ENCODE peak calls at places on chromosomes 1 and 21, in eight cellular contexts. W is NCI-H1105 treated with DMSO at 0.1 percent for 48 hours; E is nephron progenitor cell; C is GM04504; X is COR-L47; R is stimulated activated effector memory CD8-positive, alpha-beta T cell treated with anti-CD3 and anti-CD28 coated beads, Interleukin-12 subunit alpha, Interleukin-12 subunit beta, amount 100 ng/mL, for 72 hours; L is activated T-cell treated with anti-CD3 and anti-CD28 coated beads, Interleukin-2, amount 50 U/mL, for 72 hours; S is GM12864. N is an unnamed sample.

GRCh38 chr1:10854856-10855459 is 58.5 kb upstream of the CASZ1 start:
- DNase-seq in W (no peak), L (no peak), C (no peak), X (no peak), S (no peak), E (no peak), R (no peak), N (no peak)

GRCh38 chr1:119646521-119647227 is 1.4 kb downstream of the ZNF697 start:
- DNase-seq in E (no peak), W (peak), C (no peak), X (no peak), L (no peak), R (no peak), S (no peak), N (no peak)

GRCh38 chr1:186915555-186915954 is 86.8 kb downstream of the PLA2G4A start:
- DNase-seq in C (no peak), R (no peak), L (no peak), S (no peak), X (no peak), W (no peak), E (no peak), N (no peak)

GRCh38 chr1:206004821-206005220 is 1.6 kb upstream of the RAB7B start:
- DNase-seq in W (peak), E (no peak), C (no peak), X (peak), S (no peak), R (no peak), L (no peak), N (no peak)

GRCh38 chr1:180609643-180610555 is 21.9 kb upstream of the XPR1 start:
- DNase-seq in C (no peak), W (no peak), X (no peak), E (no peak), L (no peak), S (no peak), R (no peak), N (no peak)

GRCh38 chr1:185896863-185897262 is 162.7 kb downstream of the HMCN1 start:
- DNase-seq in C (no peak), R (no peak), S (no peak), X (no peak), W (no peak), L (no peak), E (no peak), N (no peak)

GRCh38 chr1:87336623-87337067 is 8.0 kb downstream of the LMO4 start:
- DNase-seq in W (no peak), E (no peak), S (no peak), X (no peak), C (no peak), R (no peak), L (no peak), N (no peak)

GRCh38 chr1:30786264-30786991 is 28.9 kb upstream of the LAPTM5 start:
- DNase-seq in S (no peak), L (no peak), W (no peak), C (no peak), R (no peak), E (no peak), X (no peak), N (no peak)

GRCh38 chr1:81832573-81832972 is 31.8 kb downstream of the ADGRL2 start:
- DNase-seq in X (no peak), R (no peak), W (no peak), E (no peak), S (no peak), L (no peak), C (peak), N (no peak)

GRCh38 chr1:205988585-205988995 is 14.6 kb downstream of the RAB7B start:
- DNase-seq in X (no peak), L (no peak), R (no peak), C (no peak), E (no peak), S (no peak), W (no peak), N (no peak)

GRCh38 chr1:52264530-52265115 is 101.4 kb downstream of the CC2D1B start:
- DNase-seq in R (no peak), W (no peak), L (no peak), C (no peak), S (no peak), E (no peak), X (no peak), N (no peak)

GRCh38 chr1:94270801-94271203 is 33.4 kb upstream of the ARHGAP29 start:
- DNase-seq in L (no peak), W (no peak), C (no peak), R (no peak), S (no peak), E (no peak), X (no peak), N (no peak)

GRCh38 chr21:42234026-42234425 is 15.1 kb downstream of the ABCG1 start:
- DNase-seq in C (no peak), S (no peak), L (no peak), W (no peak), X (no peak), R (no peak), E (no peak), N (no peak)

GRCh38 chr1:18875107-18875795 is 15.8 kb upstream of the TAS1R2 start:
- DNase-seq in X (peak), C (peak), W (peak), E (peak), R (peak), L (peak), S (peak), N (peak)

GRCh38 chr1:154479764-154480421 is 22.1 kb upstream of the TDRD10 start:
- DNase-seq in W (peak), L (peak), S (peak), R (peak), E (peak), C (peak), X (peak), N (peak)

GRCh38 chr1:186404454-186405051 is 28.9 kb downstream of the ODR4 start:
- DNase-seq in E (no peak), X (peak), C (peak), R (no peak), L (no peak), W (no peak), S (peak), N (no peak)

GRCh38 chr1:216075339-216075738 is 347.9 kb downstream of the USH2A start:
- DNase-seq in C (no peak), L (no peak), R (no peak), S (no peak), E (no peak), X (no peak), W (no peak), N (no peak)

GRCh38 chr1:25695991-25696330 is 79.4 kb downstream of the MAN1C1 start:
- DNase-seq in X (no peak), E (no peak), S (no peak), W (no peak), R (no peak), C (peak), L (no peak), N (no peak)

GRCh38 chr21:17539743-17540341 is 27.0 kb downstream of the CXADR start:
- DNase-seq in E (no peak), S (no peak), R (no peak), X (no peak), W (no peak), C (no peak), L (no peak), N (no peak)

GRCh38 chr1:77889671-77890070 is 1.2 kb downstream of the NEXN start:
- DNase-seq in L (no peak), E (no peak), X (no peak), S (no peak), C (peak), W (no peak), R (no peak), N (no peak)

GRCh38 chr1:1200876-1201810 is 5.2 kb downstream of the TNFRSF18 start:
- DNase-seq in W (peak), X (peak), S (no peak), R (peak), C (peak), L (peak), E (peak), N (no peak)

GRCh38 chr1:203479646-203480045 is 4.0 kb downstream of the PRELP start:
- DNase-seq in S (no peak), R (no peak), X (no peak), W (no peak), C (no peak), L (no peak), E (no peak), N (no peak)

GRCh38 chr1:206923009-206923960 is 1.5 kb upstream of the FCMR start:
- DNase-seq in X (no peak), W (no peak), L (peak), C (no peak), E (no peak), S (peak), R (peak), N (peak)

GRCh38 chr1:76147917-76148316 is 73.4 kb downstream of the ST6GALNAC3 start:
- DNase-seq in W (no peak), X (no peak), E (no peak), L (no peak), C (no peak), R (no peak), S (no peak), N (no peak)

GRCh38 chr1:31238986-31239613 is 587 bp downstream of the NKAIN1 start:
- DNase-seq in L (peak), S (no peak), R (peak), W (peak), X (peak), E (peak), C (no peak), N (no peak)

GRCh38 chr21:39217356-39218081 is 34.3 kb upstream of the PSMG1 start:
- DNase-seq in W (peak), L (no peak), C (no peak), R (no peak), E (no peak), S (no peak), X (peak), N (no peak)

GRCh38 chr1:1229770-1230169 is 2.0 kb downstream of the SDF4 start:
- DNase-seq in W (no peak), E (no peak), C (no peak), S (no peak), X (no peak), R (no peak), L (no peak), N (no peak)

GRCh38 chr1:48677306-48678287 is 99.1 kb downstream of the BEND5 start:
- DNase-seq in C (peak), S (peak), X (peak), W (peak), R (no peak), L (peak), E (peak), N (peak)